ENCODE peak calls at places on chromosome 4, in ten cellular contexts. F is body of pancreas, Q is hepatocyte, D is psoas muscle, O is Caco-2, H is HCT116, I is mesenchymal stem cell, X is aorta, R is left ventricle myocardium inferior, Y is BE2C. K is an unnamed sample.

GRCh38 chr4:54322817-54323417 is 93.8 kb downstream of the PDGFRA start:
- DNase-seq in F (peak; percentile 77), Q (peak; percentile 88), D (peak; percentile 59), O (peak; percentile 75), H (peak; percentile 57), I (peak; percentile 67), X (peak; percentile 63), R (peak; percentile 43), Y (peak; percentile 71), K (peak; percentile 64)

GRCh38 chr4:81605278-81605677 is 133.6 kb upstream of the RASGEF1B start:
- DNase-seq in F (no peak), Q (peak; percentile 54), D (no peak), O (no peak), H (no peak), I (no peak), X (no peak), R (no peak), Y (no peak), K (no peak)

GRCh38 chr4:24690436-24690835 is 104.9 kb upstream of the SOD3 start:
- DNase-seq in F (no peak), Q (no peak), D (peak; percentile 54), O (no peak), H (no peak), I (no peak), X (peak; percentile 48), R (no peak), Y (no peak), K (no peak)

GRCh38 chr4:48329976-48330375 is 11.4 kb upstream of the SLAIN2 start:
- DNase-seq in F (no peak), Q (no peak), D (no peak), O (no peak), H (no peak), I (peak; percentile 84), X (no peak), R (no peak), Y (no peak), K (no peak)

GRCh38 chr4:147049940-147050852 is 104.5 kb upstream of the TTC29 start:
- DNase-seq in F (no peak), Q (peak; percentile 31), D (no peak), O (no peak), H (no peak), I (peak; percentile 20), X (no peak), R (no peak), Y (no peak), K (no peak)

GRCh38 chr4:138243369-138243768 is 1.2 kb upstream of the SLC7A11 start:
- DNase-seq in F (no peak), Q (no peak), D (no peak), O (no peak), H (peak; percentile 23), I (no peak), X (no peak), R (no peak), Y (no peak), K (no peak)

GRCh38 chr4:76373919-76374552 is 46.9 kb downstream of the CCDC158 start:
- DNase-seq in F (no peak), Q (no peak), D (no peak), O (no peak), H (no peak), I (no peak), X (peak; percentile 56), R (no peak), Y (no peak), K (no peak)

GRCh38 chr4:26197018-26197779 is 123.6 kb upstream of the RBPJ start:
- DNase-seq in F (peak; percentile 15), Q (no peak), D (no peak), O (no peak), H (peak; percentile 98), I (peak; percentile 88), X (no peak), R (no peak), Y (no peak), K (no peak)

GRCh38 chr4:105127154-105127445 is 19.6 kb upstream of the TET2 start:
- DNase-seq in F (no peak), Q (no peak), D (no peak), O (no peak), H (no peak), I (no peak), X (no peak), R (no peak), Y (no peak), K (no peak)

GRCh38 chr4:147578057-147578476 is 39.1 kb upstream of the TMEM184C start:
- DNase-seq in F (no peak), Q (no peak), D (no peak), O (no peak), H (peak; percentile 55), I (peak; percentile 89), X (peak; percentile 71), R (no peak), Y (no peak), K (no peak)

GRCh38 chr4:85039526-85039925 is 73.0 kb upstream of the WDFY3 start:
- DNase-seq in F (no peak), Q (peak; percentile 5), D (no peak), O (no peak), H (peak; percentile 22), I (peak; percentile 75), X (no peak), R (no peak), Y (no peak), K (no peak)

GRCh38 chr4:168787334-168787733 is 222.7 kb downstream of the CBR4 start:
- DNase-seq in F (no peak), Q (no peak), D (no peak), O (no peak), H (no peak), I (no peak), X (no peak), R (no peak), Y (no peak), K (no peak)

GRCh38 chr4:176784816-176785215 is 7.9 kb downstream of the VEGFC start:
- DNase-seq in F (no peak), Q (peak; percentile 7), D (no peak), O (no peak), H (no peak), I (peak; percentile 77), X (no peak), R (no peak), Y (no peak), K (no peak)

DNA sequence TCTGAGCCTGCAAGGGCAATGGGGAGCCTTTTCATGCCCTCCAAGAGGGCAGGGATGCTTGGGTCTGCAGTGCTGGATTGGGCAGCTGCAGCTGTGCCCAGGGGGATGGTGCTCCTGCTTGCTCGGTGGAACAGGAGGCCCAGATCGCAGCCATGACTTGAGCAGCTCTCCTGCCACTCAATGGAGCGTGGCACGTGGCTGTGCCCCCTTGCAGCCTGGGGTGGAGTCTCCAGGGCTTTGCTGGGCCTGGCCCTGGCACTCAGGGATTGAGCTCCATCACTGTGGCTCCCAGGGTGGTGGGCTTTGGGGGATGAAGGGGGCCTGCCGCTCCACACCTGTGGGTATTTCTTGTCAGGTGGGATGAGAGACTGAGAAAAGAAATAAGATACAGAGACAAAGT is 53.4 kb upstream of the IBSP start:
- DNase-seq in F (no peak), Q (no peak), D (no peak), O (no peak), H (no peak), I (no peak), X (no peak), R (no peak), Y (no peak), K (no peak)
- H3K36me3 ChIP-seq in F (no peaks in the 10 kb centered on the region), Q (no peaks in the 10 kb centered on the region), D (no peaks in the 10 kb centered on the region), O (no peaks in the 10 kb centered on the region), H (no peaks in the 10 kb centered on the region), I (no peaks in the 10 kb centered on the region), X (no peaks in the 10 kb centered on the region), R (no peaks in the 10 kb centered on the region), Y (no peaks in the 10 kb centered on the region), K (no peaks in the 10 kb centered on the region)

GRCh38 chr4:190019023-190019858 is 7.8 kb downstream of the FRG2 start:
- DNase-seq in F (no peak), Q (no peak), D (no peak), O (no peak), H (no peak), I (no peak), X (no peak), R (no peak), Y (no peak), K (no peak)

GRCh38 chr4:190015538-190016368 is 11.3 kb downstream of the FRG2 start:
- DNase-seq in F (no peak), Q (no peak), D (no peak), O (no peak), H (no peak), I (no peak), X (no peak), R (no peak), Y (no peak), K (no peak)

GRCh38 chr4:190016369-190017289 is 10.4 kb downstream of the FRG2 start:
- DNase-seq in F (no peak), Q (no peak), D (no peak), O (no peak), H (no peak), I (no peak), X (no peak), R (no peak), Y (no peak), K (no peak)

GRCh38 chr4:190017357-190018200 is 9.5 kb downstream of the FRG2 start:
- DNase-seq in F (no peak), Q (peak; percentile 7), D (peak; percentile 50), O (no peak), H (no peak), I (no peak), X (no peak), R (no peak), Y (peak; percentile 31), K (no peak)

DNA sequence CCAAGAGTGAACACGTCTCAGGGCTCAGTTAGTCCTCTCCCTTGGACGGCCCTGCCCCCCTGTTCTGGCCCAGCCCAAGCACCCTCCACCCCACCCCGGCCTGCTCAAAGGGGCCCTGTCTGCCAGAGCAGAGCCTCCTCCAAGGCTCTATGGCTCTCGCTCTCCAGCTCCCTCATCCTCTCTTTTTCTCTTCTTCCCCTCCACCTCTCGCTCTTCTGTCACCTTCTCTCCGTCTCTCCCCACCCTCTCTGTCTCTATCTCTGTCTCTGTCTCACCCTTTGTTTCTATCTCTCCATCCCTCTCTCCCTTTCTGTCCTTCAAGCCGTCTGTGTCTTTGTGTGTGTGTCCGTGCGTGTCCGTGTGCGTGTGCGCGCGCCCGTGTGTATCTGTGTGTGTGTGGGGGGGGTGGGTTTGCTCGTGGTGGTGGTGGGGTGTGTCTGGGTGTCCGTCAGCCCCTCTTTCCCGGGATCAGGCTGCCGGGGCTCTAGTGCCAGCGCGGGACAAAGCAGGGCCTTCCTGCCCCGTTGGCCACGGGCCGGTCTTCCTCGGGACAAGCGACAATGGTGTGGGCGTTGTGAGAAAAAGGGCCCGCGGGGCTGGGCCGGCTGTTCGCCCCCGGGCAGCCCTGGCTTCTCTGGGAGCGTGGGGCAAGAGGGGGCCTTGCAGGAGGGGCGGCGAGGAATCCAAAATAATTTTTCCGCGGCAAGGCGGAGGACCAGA is 8.7 kb downstream of the FRG2 start:
- DNase-seq in F (no peak), Q (no peak), D (no peak), O (no peak), H (no peak), I (no peak), X (no peak), R (no peak), Y (no peak), K (no peak)
- H3K9me3 ChIP-seq in F (no peaks in the 10 kb centered on the region), Q (no peaks in the 10 kb centered on the region), D (no peaks in the 10 kb centered on the region), O (no peaks in the 10 kb centered on the region), H (no peaks in the 10 kb centered on the region), I (no peaks in the 10 kb centered on the region), X (no peaks in the 10 kb centered on the region), R (peaks cover 7% of the 10 kb centered on the region), Y (no peaks in the 10 kb centered on the region), K (no peaks in the 10 kb centered on the region)

GRCh38 chr4:108139089-108139488 is 29.6 kb downstream of the LEF1 start:
- DNase-seq in F (no peak), Q (no peak), D (no peak), O (no peak), H (no peak), I (no peak), X (no peak), R (no peak), Y (no peak), K (no peak)
- H3K36me3 ChIP-seq in F (no peaks in the 10 kb centered on the region), Q (no peaks in the 10 kb centered on the region), D (no peaks in the 10 kb centered on the region), O (no peaks in the 10 kb centered on the region), H (no peaks in the 10 kb centered on the region), I (no peaks in the 10 kb centered on the region), X (no peaks in the 10 kb centered on the region), R (no peaks in the 10 kb centered on the region), Y (no peaks in the 10 kb centered on the region), K (no peaks in the 10 kb centered on the region)

GRCh38 chr4:14524236-14524635 is 478.0 kb upstream of the CPEB2 start:
- DNase-seq in F (no peak), Q (no peak), D (no peak), O (no peak), H (no peak), I (no peak), X (no peak), R (no peak), Y (no peak), K (no peak)
- H3K9me3 ChIP-seq in F (no peaks in the 10 kb centered on the region), Q (no peaks in the 10 kb centered on the region), D (no peaks in the 10 kb centered on the region), O (no peaks in the 10 kb centered on the region), H (peaks cover 9% of the 10 kb centered on the region), I (peaks cover 9% of the 10 kb centered on the region), X (no peaks in the 10 kb centered on the region), R (peaks cover 4% of the 10 kb centered on the region), Y (no peaks in the 10 kb centered on the region), K (no peaks in the 10 kb centered on the region)

K was measured in lower lobe of right lung.